ENCODE peak calls at places on chromosomes 5 and 9, in seven cellular contexts. One of them, this sample, is unnamed.

GRCh38 chr9:117343416-117343815 is 71.4 kb downstream of the ASTN2 start:
- DNase-seq in GM20000: no peak
- DNase-seq in fibroblast of the aortic adventitia: no peak
- DNase-seq in left ventricle myocardium inferior: no peak
- DNase-seq in neural crest cell: no peak
- DNase-seq in body of pancreas: no peak
- DNase-seq in epithelial cell of esophagus: peak; percentile 12
- DNase-seq in this sample: no peak

GRCh38 chr5:25618821-25619220 is 974.0 kb upstream of the CDH10 start:
- DNase-seq in body of pancreas: no peak
- DNase-seq in neural crest cell: no peak
- DNase-seq in fibroblast of the aortic adventitia: no peak
- DNase-seq in left ventricle myocardium inferior: no peak
- DNase-seq in GM20000: no peak
- DNase-seq in epithelial cell of esophagus: no peak
- DNase-seq in this sample: no peak

GRCh38 chr5:62790348-62790747 is 211.7 kb downstream of the LRRC70 start:
- DNase-seq in epithelial cell of esophagus: peak; percentile 61
- DNase-seq in left ventricle myocardium inferior: no peak
- DNase-seq in neural crest cell: no peak
- DNase-seq in fibroblast of the aortic adventitia: peak; percentile 13
- DNase-seq in GM20000: no peak
- DNase-seq in body of pancreas: peak; percentile 28
- DNase-seq in this sample: no peak

GRCh38 chr5:13859285-13859684 is 85.2 kb downstream of the DNAH5 start:
- DNase-seq in fibroblast of the aortic adventitia: no peak
- DNase-seq in neural crest cell: no peak
- DNase-seq in GM20000: no peak
- DNase-seq in body of pancreas: no peak
- DNase-seq in epithelial cell of esophagus: no peak
- DNase-seq in left ventricle myocardium inferior: no peak
- DNase-seq in this sample: no peak

GRCh38 chr9:126326228-126327015 is at the start of gene MVB12B:
- DNase-seq in neural crest cell: peak; percentile 36
- DNase-seq in body of pancreas: peak; percentile 44
- DNase-seq in GM20000: peak; percentile 85
- DNase-seq in left ventricle myocardium inferior: peak; percentile 46
- DNase-seq in epithelial cell of esophagus: peak; percentile 47
- DNase-seq in fibroblast of the aortic adventitia: no peak
- DNase-seq in this sample: peak; percentile 36

GRCh38 chr5:90134892-90135291 is 274.7 kb downstream of the CETN3 start:
- DNase-seq in left ventricle myocardium inferior: peak; percentile 51
- DNase-seq in neural crest cell: no peak
- DNase-seq in body of pancreas: no peak
- DNase-seq in GM20000: no peak
- DNase-seq in epithelial cell of esophagus: peak; percentile 70
- DNase-seq in fibroblast of the aortic adventitia: peak; percentile 89
- DNase-seq in this sample: no peak

GRCh38 chr9:34559616-34560546 is 29.6 kb downstream of the CNTFR start:
- DNase-seq in body of pancreas: peak; percentile 44
- DNase-seq in left ventricle myocardium inferior: peak; percentile 48
- DNase-seq in fibroblast of the aortic adventitia: peak; percentile 72
- DNase-seq in GM20000: no peak
- DNase-seq in neural crest cell: no peak
- DNase-seq in epithelial cell of esophagus: peak; percentile 78
- DNase-seq in this sample: no peak

GRCh38 chr5:6905423-6905822 is 192.2 kb downstream of the TENT4A start:
- DNase-seq in body of pancreas: no peak
- DNase-seq in left ventricle myocardium inferior: peak; percentile 33
- DNase-seq in GM20000: no peak
- DNase-seq in neural crest cell: no peak
- DNase-seq in epithelial cell of esophagus: no peak
- DNase-seq in fibroblast of the aortic adventitia: no peak
- DNase-seq in this sample: no peak

GRCh38 chr9:110351009-110351467 is 13.4 kb upstream of the TXNDC8 start:
- DNase-seq in left ventricle myocardium inferior: no peak
- DNase-seq in body of pancreas: no peak
- DNase-seq in fibroblast of the aortic adventitia: peak; percentile 90
- DNase-seq in epithelial cell of esophagus: peak; percentile 84
- DNase-seq in GM20000: no peak
- DNase-seq in neural crest cell: no peak
- DNase-seq in this sample: no peak

GRCh38 chr9:112176410-112177010 is 1.4 kb upstream of the SUSD1 start:
- DNase-seq in epithelial cell of esophagus: no peak
- DNase-seq in neural crest cell: no peak
- DNase-seq in left ventricle myocardium inferior: no peak
- DNase-seq in GM20000: peak; percentile 28
- DNase-seq in fibroblast of the aortic adventitia: no peak
- DNase-seq in body of pancreas: no peak
- DNase-seq in this sample: peak; percentile 13

GRCh38 chr9:91953723-91954122 is 3.7 kb upstream of the ROR2 start:
- DNase-seq in GM20000: no peak
- DNase-seq in epithelial cell of esophagus: no peak
- DNase-seq in fibroblast of the aortic adventitia: no peak
- DNase-seq in body of pancreas: no peak
- DNase-seq in neural crest cell: no peak
- DNase-seq in left ventricle myocardium inferior: no peak
- DNase-seq in this sample: no peak

GRCh38 chr9:95981741-95982390 is 106.4 kb downstream of the ERCC6L2 start:
- DNase-seq in body of pancreas: no peak
- DNase-seq in GM20000: no peak
- DNase-seq in fibroblast of the aortic adventitia: no peak
- DNase-seq in left ventricle myocardium inferior: no peak
- DNase-seq in neural crest cell: no peak
- DNase-seq in epithelial cell of esophagus: no peak
- DNase-seq in this sample: peak; percentile 29

GRCh38 chr5:124748687-124749594 is 2.5 kb upstream of the ZNF608 start:
- DNase-seq in epithelial cell of esophagus: peak; percentile 92
- DNase-seq in GM20000: peak; percentile 86
- DNase-seq in neural crest cell: peak; percentile 61
- DNase-seq in fibroblast of the aortic adventitia: peak; percentile 86
- DNase-seq in left ventricle myocardium inferior: peak; percentile 46
- DNase-seq in body of pancreas: peak; percentile 87
- DNase-seq in this sample: peak; percentile 33

GRCh38 chr5:126454081-126454480 is 30.9 kb downstream of the GRAMD2B start:
- DNase-seq in body of pancreas: no peak
- DNase-seq in GM20000: no peak
- DNase-seq in fibroblast of the aortic adventitia: no peak
- DNase-seq in left ventricle myocardium inferior: peak; percentile 48
- DNase-seq in neural crest cell: peak; percentile 15
- DNase-seq in epithelial cell of esophagus: peak; percentile 42
- DNase-seq in this sample: no peak

GRCh38 chr9:3954950-3955670 is 344.8 kb downstream of the GLIS3 start:
- DNase-seq in neural crest cell: no peak
- DNase-seq in epithelial cell of esophagus: no peak
- DNase-seq in GM20000: no peak
- DNase-seq in left ventricle myocardium inferior: no peak
- DNase-seq in fibroblast of the aortic adventitia: peak; percentile 40
- DNase-seq in body of pancreas: no peak
- DNase-seq in this sample: peak; percentile 56

GRCh38 chr5:14414615-14415515 is 166.7 kb upstream of the OTULINL start:
- DNase-seq in fibroblast of the aortic adventitia: no peak
- DNase-seq in body of pancreas: no peak
- DNase-seq in neural crest cell: no peak
- DNase-seq in epithelial cell of esophagus: no peak
- DNase-seq in left ventricle myocardium inferior: no peak
- DNase-seq in GM20000: peak; percentile 68
- DNase-seq in this sample: peak; percentile 85

GRCh38 chr5:34655354-34655991 is 655 bp upstream of the RAI14 start:
- DNase-seq in body of pancreas: peak; percentile 69
- DNase-seq in left ventricle myocardium inferior: no peak
- DNase-seq in GM20000: peak; percentile 53
- DNase-seq in neural crest cell: peak; percentile 14
- DNase-seq in epithelial cell of esophagus: peak; percentile 86
- DNase-seq in fibroblast of the aortic adventitia: peak; percentile 79
- DNase-seq in this sample: peak; percentile 24

GRCh38 chr5:150710165-150710564 is 9.3 kb upstream of the RBM22 start:
- DNase-seq in fibroblast of the aortic adventitia: no peak
- DNase-seq in left ventricle myocardium inferior: no peak
- DNase-seq in GM20000: no peak
- DNase-seq in body of pancreas: no peak
- DNase-seq in epithelial cell of esophagus: peak; percentile 11
- DNase-seq in neural crest cell: no peak
- DNase-seq in this sample: peak; percentile 8

GRCh38 chr9:13967493-13967892 is 346.4 kb downstream of the NFIB start:
- DNase-seq in epithelial cell of esophagus: no peak
- DNase-seq in GM20000: no peak
- DNase-seq in body of pancreas: no peak
- DNase-seq in fibroblast of the aortic adventitia: no peak
- DNase-seq in neural crest cell: no peak
- DNase-seq in left ventricle myocardium inferior: no peak
- DNase-seq in this sample: no peak

GRCh38 chr9:127896395-127897193 is 2.8 kb downstream of the ST6GALNAC6 start:
- DNase-seq in GM20000: no peak
- DNase-seq in left ventricle myocardium inferior: no peak
- DNase-seq in neural crest cell: no peak
- DNase-seq in body of pancreas: no peak
- DNase-seq in fibroblast of the aortic adventitia: no peak
- DNase-seq in epithelial cell of esophagus: no peak
- DNase-seq in this sample: no peak

GRCh38 chr9:17906841-17907779 is 328.2 kb downstream of the SH3GL2 start:
- DNase-seq in epithelial cell of esophagus: no peak
- DNase-seq in body of pancreas: no peak
- DNase-seq in neural crest cell: no peak
- DNase-seq in GM20000: peak; percentile 17
- DNase-seq in left ventricle myocardium inferior: no peak
- DNase-seq in fibroblast of the aortic adventitia: no peak
- DNase-seq in this sample: no peak

GRCh38 chr9:69325409-69326212 is 596 bp downstream of the ENTREP1 start:
- DNase-seq in left ventricle myocardium inferior: peak; percentile 31
- DNase-seq in neural crest cell: no peak
- DNase-seq in epithelial cell of esophagus: peak; percentile 23
- DNase-seq in GM20000: no peak
- DNase-seq in fibroblast of the aortic adventitia: no peak
- DNase-seq in body of pancreas: peak; percentile 35
- DNase-seq in this sample: peak; percentile 3

GRCh38 chr9:69324549-69325401 is at the start of gene ENTREP1:
- DNase-seq in fibroblast of the aortic adventitia: peak; percentile 20
- DNase-seq in neural crest cell: peak; percentile 28
- DNase-seq in body of pancreas: peak; percentile 80
- DNase-seq in left ventricle myocardium inferior: peak; percentile 77
- DNase-seq in epithelial cell of esophagus: peak; percentile 81
- DNase-seq in GM20000: peak; percentile 43
- DNase-seq in this sample: peak; percentile 4

GRCh38 chr9:69319324-69320040 is 5.5 kb upstream of the ENTREP1 start:
- DNase-seq in fibroblast of the aortic adventitia: no peak
- DNase-seq in neural crest cell: no peak
- DNase-seq in epithelial cell of esophagus: no peak
- DNase-seq in left ventricle myocardium inferior: no peak
- DNase-seq in body of pancreas: no peak
- DNase-seq in GM20000: no peak
- DNase-seq in this sample: no peak

GRCh38 chr9:69323886-69324285 is 1.1 kb upstream of the ENTREP1 start:
- DNase-seq in body of pancreas: no peak
- DNase-seq in epithelial cell of esophagus: no peak
- DNase-seq in GM20000: no peak
- DNase-seq in fibroblast of the aortic adventitia: peak; percentile 5
- DNase-seq in left ventricle myocardium inferior: no peak
- DNase-seq in neural crest cell: no peak
- DNase-seq in this sample: no peak

DNA sequence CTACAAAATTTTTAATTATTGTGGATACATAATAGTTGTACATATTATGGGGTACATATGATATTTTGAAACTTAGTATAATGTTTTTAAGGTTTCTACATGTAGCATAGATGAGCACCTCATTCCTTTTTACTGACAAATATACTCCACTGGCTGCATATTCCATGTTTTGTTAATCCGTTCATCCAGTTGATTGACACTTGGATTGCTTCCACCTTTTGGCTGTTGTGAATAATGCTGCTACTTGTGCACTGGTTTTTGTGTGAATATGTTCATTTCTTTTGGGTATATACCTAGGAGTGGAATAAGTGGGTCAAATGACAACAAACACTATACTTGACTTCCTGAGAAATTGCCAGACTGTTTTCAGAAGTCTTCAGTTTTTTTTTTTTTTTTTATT is 2.8 kb upstream of the ENTREP1 start:
- DNase-seq in epithelial cell of esophagus: peak; percentile 52
- DNase-seq in neural crest cell: no peak
- DNase-seq in fibroblast of the aortic adventitia: no peak
- DNase-seq in GM20000: no peak
- DNase-seq in body of pancreas: no peak
- DNase-seq in left ventricle myocardium inferior: no peak
- DNase-seq in this sample: no peak
- TF ChIP-seq CTCF in epithelial cell of esophagus: no peak
- TF ChIP-seq CTCF in neural crest cell: no peak
- TF ChIP-seq CTCF in fibroblast of the aortic adventitia: no peak
- TF ChIP-seq CTCF in GM20000: no peak
- TF ChIP-seq CTCF in body of pancreas: no peak
- TF ChIP-seq CTCF in left ventricle myocardium inferior: no peak
- TF ChIP-seq CTCF in this sample: no peak

DNA sequence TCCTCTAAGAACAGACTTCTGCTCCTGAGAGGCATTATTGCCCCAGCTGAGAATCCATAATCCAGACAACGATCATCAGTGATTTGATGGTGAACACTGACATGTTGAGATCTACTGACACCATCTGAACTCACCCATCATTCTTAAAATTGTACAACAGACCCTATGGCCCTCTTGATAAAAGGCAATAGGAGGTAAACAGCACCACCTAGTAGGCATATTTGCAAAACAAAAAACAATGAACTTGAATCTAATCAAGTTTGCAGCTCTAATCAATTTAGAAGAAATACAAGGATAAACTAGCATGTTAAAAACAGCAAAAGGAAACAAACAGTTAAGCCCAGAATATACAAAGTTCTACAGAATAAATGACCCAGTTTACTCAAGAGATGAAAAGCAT is 89.6 kb downstream of the SFXN1 start:
- DNase-seq in body of pancreas: no peak
- DNase-seq in GM20000: no peak
- DNase-seq in neural crest cell: no peak
- DNase-seq in left ventricle myocardium inferior: no peak
- DNase-seq in fibroblast of the aortic adventitia: no peak
- DNase-seq in epithelial cell of esophagus: no peak
- DNase-seq in this sample: no peak
- TF ChIP-seq CTCF in body of pancreas: no peak
- TF ChIP-seq CTCF in GM20000: no peak
- TF ChIP-seq CTCF in neural crest cell: no peak
- TF ChIP-seq CTCF in left ventricle myocardium inferior: peak; percentile 10
- TF ChIP-seq CTCF in fibroblast of the aortic adventitia: no peak
- TF ChIP-seq CTCF in epithelial cell of esophagus: no peak
- TF ChIP-seq CTCF in this sample: peak; percentile 45

GRCh38 chr9:80893190-80893589 is 796.2 kb downstream of the TLE1 start:
- DNase-seq in neural crest cell: no peak
- DNase-seq in fibroblast of the aortic adventitia: no peak
- DNase-seq in epithelial cell of esophagus: no peak
- DNase-seq in GM20000: no peak
- DNase-seq in body of pancreas: no peak
- DNase-seq in left ventricle myocardium inferior: no peak
- DNase-seq in this sample: no peak
- TF ChIP-seq CTCF in neural crest cell: no peak
- TF ChIP-seq CTCF in fibroblast of the aortic adventitia: no peak
- TF ChIP-seq CTCF in epithelial cell of esophagus: no peak
- TF ChIP-seq CTCF in GM20000: no peak
- TF ChIP-seq CTCF in body of pancreas: no peak
- TF ChIP-seq CTCF in left ventricle myocardium inferior: no peak
- TF ChIP-seq CTCF in this sample: no peak

GRCh38 chr5:82386576-82386975 is 108.4 kb upstream of the RPS23 start:
- DNase-seq in GM20000: no peak
- DNase-seq in left ventricle myocardium inferior: no peak
- DNase-seq in neural crest cell: no peak
- DNase-seq in body of pancreas: no peak
- DNase-seq in fibroblast of the aortic adventitia: no peak
- DNase-seq in epithelial cell of esophagus: no peak
- DNase-seq in this sample: no peak
- TF ChIP-seq CTCF in GM20000: no peak
- TF ChIP-seq CTCF in left ventricle myocardium inferior: no peak
- TF ChIP-seq CTCF in neural crest cell: no peak
- TF ChIP-seq CTCF in body of pancreas: no peak
- TF ChIP-seq CTCF in fibroblast of the aortic adventitia: no peak
- TF ChIP-seq CTCF in epithelial cell of esophagus: no peak
- TF ChIP-seq CTCF in this sample: no peak

This sample was measured in activated CD8-positive, alpha-beta T cell treated with anti-CD3 and anti-CD28 coated beads for 36 hours.